ENCODE peak calls at places on chromosomes 11 and 22, in nine cellular contexts. D is stimulated activated CD8-positive, alpha-beta memory T cell treated with anti-CD3 and anti-CD28 coated beads, Interleukin-15, amount 100 ng/mL, for 1 hour; I is choroid plexus epithelial cell; A is fibroblast of villous mesenchyme; O is cardiac fibroblast; V is stimulated activated CD4-positive, alpha-beta T cell treated with anti-CD3 and anti-CD28 coated beads, TNF-alpha, amount 100 ng/mL, for 48 hours; P is NCI-H1092; Q is substantia nigra; C is RPMI7951. X is an unnamed sample.

GRCh38 chr22:47996446-47996857 is 1234.0 kb downstream of the TBC1D22A start:
- DNase-seq in D (no peak), I (no peak), A (no peak), O (no peak), V (no peak), P (no peak), Q (no peak), C (no peak), X (no peak)

GRCh38 chr11:202490-202889 is 4.7 kb downstream of the BET1L start:
- DNase-seq in D (no peak), I (no peak), A (no peak), O (no peak), V (no peak), P (no peak), Q (no peak), C (no peak), X (no peak)

GRCh38 chr11:46489668-46490560 is 98.3 kb upstream of the CHRM4 start:
- DNase-seq in D (no peak), I (peak; percentile 83), A (peak; percentile 72), O (peak; percentile 69), V (peak; percentile 29), P (peak; percentile 41), Q (peak; percentile 37), C (peak; percentile 46), X (peak; percentile 3)

GRCh38 chr11:108224908-108225786 is 2.3 kb downstream of the ATM start:
- DNase-seq in D (no peak), I (no peak), A (no peak), O (no peak), V (no peak), P (no peak), Q (no peak), C (no peak), X (peak; percentile 10)

GRCh38 chr11:74739546-74740270 is 8.5 kb upstream of the CHRDL2 start:
- DNase-seq in D (no peak), I (peak; percentile 84), A (peak; percentile 74), O (peak; percentile 81), V (peak; percentile 18), P (no peak), Q (peak; percentile 22), C (peak; percentile 69), X (peak; percentile 10)

GRCh38 chr11:68382358-68382998 is 70.1 kb downstream of the LRP5 start:
- DNase-seq in D (no peak), I (no peak), A (no peak), O (no peak), V (no peak), P (no peak), Q (no peak), C (no peak), X (no peak)

GRCh38 chr11:88102595-88102929 is 72.7 kb downstream of the RAB38 start:
- DNase-seq in D (no peak), I (peak; percentile 9), A (peak; percentile 22), O (peak; percentile 13), V (no peak), P (no peak), Q (no peak), C (no peak), X (no peak)

GRCh38 chr11:69444381-69445130 is 36.9 kb upstream of the LINC01488 start:
- DNase-seq in D (no peak), I (peak; percentile 97), A (peak; percentile 95), O (peak; percentile 95), V (no peak), P (no peak), Q (no peak), C (peak; percentile 83), X (no peak)

GRCh38 chr22:28867191-28867590 is 16.2 kb upstream of the ZNRF3 start:
- DNase-seq in D (no peak), I (no peak), A (no peak), O (no peak), V (no peak), P (no peak), Q (no peak), C (no peak), X (no peak)

GRCh38 chr11:119210035-119210434 is 3.9 kb downstream of the CBL start:
- DNase-seq in D (no peak), I (no peak), A (peak; percentile 28), O (no peak), V (no peak), P (no peak), Q (no peak), C (no peak), X (no peak)

X was measured in activated T-helper 9 cell treated with anti-CD3 and anti-CD28 coated beads, Interleukin-2, amount 50 U/mL, for 16 hours.